ENCODE peak calls at places on chromosomes 5 and 9, in four cellular contexts. One of them, this sample, is unnamed.

GRCh38 chr5:42949348-42950090 is 90.6 kb downstream of the ANXA2R start:
- DNase-seq in activated CD4-positive, alpha-beta T cell treated with anti-CD3 and anti-CD28 coated beads for 48 hours: peak; percentile 70
- DNase-seq in astrocyte of the spinal cord: peak; percentile 81
- DNase-seq in stimulated activated CD4-positive, alpha-beta T cell treated with anti-CD3 and anti-CD28 coated beads, Interleukin-4, amount 100 ng/mL, for 4 hours: peak; percentile 30
- DNase-seq in this sample: peak; percentile 86

GRCh38 chr9:127158995-127159801 is 36.8 kb upstream of the ANGPTL2 start:
- DNase-seq in activated CD4-positive, alpha-beta T cell treated with anti-CD3 and anti-CD28 coated beads for 48 hours: no peak
- DNase-seq in astrocyte of the spinal cord: peak; percentile 83
- DNase-seq in stimulated activated CD4-positive, alpha-beta T cell treated with anti-CD3 and anti-CD28 coated beads, Interleukin-4, amount 100 ng/mL, for 4 hours: no peak
- DNase-seq in this sample: peak; percentile 93

GRCh38 chr5:23655674-23656073 is 148.3 kb downstream of the PRDM9 start:
- DNase-seq in activated CD4-positive, alpha-beta T cell treated with anti-CD3 and anti-CD28 coated beads for 48 hours: no peak
- DNase-seq in astrocyte of the spinal cord: no peak
- DNase-seq in stimulated activated CD4-positive, alpha-beta T cell treated with anti-CD3 and anti-CD28 coated beads, Interleukin-4, amount 100 ng/mL, for 4 hours: no peak
- DNase-seq in this sample: no peak

GRCh38 chr5:168006473-168007130 is 284.8 kb upstream of the WWC1 start:
- DNase-seq in activated CD4-positive, alpha-beta T cell treated with anti-CD3 and anti-CD28 coated beads for 48 hours: no peak
- DNase-seq in astrocyte of the spinal cord: no peak
- DNase-seq in stimulated activated CD4-positive, alpha-beta T cell treated with anti-CD3 and anti-CD28 coated beads, Interleukin-4, amount 100 ng/mL, for 4 hours: no peak
- DNase-seq in this sample: no peak

GRCh38 chr9:120904061-120904998 is 22.3 kb downstream of the TRAF1 start:
- DNase-seq in activated CD4-positive, alpha-beta T cell treated with anti-CD3 and anti-CD28 coated beads for 48 hours: no peak
- DNase-seq in astrocyte of the spinal cord: no peak
- DNase-seq in stimulated activated CD4-positive, alpha-beta T cell treated with anti-CD3 and anti-CD28 coated beads, Interleukin-4, amount 100 ng/mL, for 4 hours: peak; percentile 61
- DNase-seq in this sample: no peak

GRCh38 chr9:24832307-24832706 is 286.6 kb upstream of the IZUMO3 start:
- DNase-seq in activated CD4-positive, alpha-beta T cell treated with anti-CD3 and anti-CD28 coated beads for 48 hours: no peak
- DNase-seq in astrocyte of the spinal cord: no peak
- DNase-seq in stimulated activated CD4-positive, alpha-beta T cell treated with anti-CD3 and anti-CD28 coated beads, Interleukin-4, amount 100 ng/mL, for 4 hours: no peak
- DNase-seq in this sample: peak; percentile 1

GRCh38 chr9:134987906-134988700 is 70.4 kb upstream of the FCN1 start:
- DNase-seq in activated CD4-positive, alpha-beta T cell treated with anti-CD3 and anti-CD28 coated beads for 48 hours: no peak
- DNase-seq in astrocyte of the spinal cord: no peak
- DNase-seq in stimulated activated CD4-positive, alpha-beta T cell treated with anti-CD3 and anti-CD28 coated beads, Interleukin-4, amount 100 ng/mL, for 4 hours: no peak
- DNase-seq in this sample: no peak

GRCh38 chr5:77995793-77996409 is 219.8 kb upstream of the TBCA start:
- DNase-seq in activated CD4-positive, alpha-beta T cell treated with anti-CD3 and anti-CD28 coated beads for 48 hours: no peak
- DNase-seq in astrocyte of the spinal cord: no peak
- DNase-seq in stimulated activated CD4-positive, alpha-beta T cell treated with anti-CD3 and anti-CD28 coated beads, Interleukin-4, amount 100 ng/mL, for 4 hours: no peak
- DNase-seq in this sample: no peak

GRCh38 chr9:109012876-109013677 is at the start of gene CTNNAL1:
- DNase-seq in activated CD4-positive, alpha-beta T cell treated with anti-CD3 and anti-CD28 coated beads for 48 hours: peak; percentile 86
- DNase-seq in astrocyte of the spinal cord: peak; percentile 86
- DNase-seq in stimulated activated CD4-positive, alpha-beta T cell treated with anti-CD3 and anti-CD28 coated beads, Interleukin-4, amount 100 ng/mL, for 4 hours: peak; percentile 76
- DNase-seq in this sample: peak; percentile 91

GRCh38 chr9:71780953-71781352 is 12.6 kb upstream of the CEMIP2 start:
- DNase-seq in activated CD4-positive, alpha-beta T cell treated with anti-CD3 and anti-CD28 coated beads for 48 hours: no peak
- DNase-seq in astrocyte of the spinal cord: no peak
- DNase-seq in stimulated activated CD4-positive, alpha-beta T cell treated with anti-CD3 and anti-CD28 coated beads, Interleukin-4, amount 100 ng/mL, for 4 hours: no peak
- DNase-seq in this sample: no peak

GRCh38 chr5:58565033-58565432 is 17.8 kb upstream of the RAB3C start:
- DNase-seq in activated CD4-positive, alpha-beta T cell treated with anti-CD3 and anti-CD28 coated beads for 48 hours: no peak
- DNase-seq in astrocyte of the spinal cord: no peak
- DNase-seq in stimulated activated CD4-positive, alpha-beta T cell treated with anti-CD3 and anti-CD28 coated beads, Interleukin-4, amount 100 ng/mL, for 4 hours: no peak
- DNase-seq in this sample: no peak

GRCh38 chr5:64347308-64347707 is 158.5 kb upstream of the RGS7BP start:
- DNase-seq in activated CD4-positive, alpha-beta T cell treated with anti-CD3 and anti-CD28 coated beads for 48 hours: no peak
- DNase-seq in astrocyte of the spinal cord: no peak
- DNase-seq in stimulated activated CD4-positive, alpha-beta T cell treated with anti-CD3 and anti-CD28 coated beads, Interleukin-4, amount 100 ng/mL, for 4 hours: no peak
- DNase-seq in this sample: peak; percentile 18